ENCODE peak calls at places on chromosomes 16 and 17, in five cellular contexts. F is neural progenitor cell, W is tibial nerve, N is HAP-1, H is heart right ventricle. L is an unnamed sample. For H3K36me3 and H3K27me3, the result is how much of the 10 kb centered on the place peaks cover.

GRCh38 chr17:46191332-46192210 is 1.7 kb downstream of the KANSL1 start:
- DNase-seq in F (peak), W (peak), N (peak), H (no peak), L (peak)

GRCh38 chr16:6081320-6081976 is 983.9 kb upstream of the EEF2KMT start:
- DNase-seq in F (peak), W (no peak), N (no peak), H (no peak), L (peak)

GRCh38 chr17:51860934-51861561 is 297.5 kb downstream of the CA10 start:
- DNase-seq in F (peak), W (no peak), N (peak), H (no peak), L (peak)

GRCh38 chr16:57651344-57652333 is 16.5 kb upstream of the ADGRG3 start:
- DNase-seq in F (no peak), W (no peak), N (no peak), H (no peak), L (no peak)

GRCh38 chr17:41519501-41520224 is 973 bp upstream of the KRT15 start:
- DNase-seq in F (no peak), W (no peak), N (no peak), H (no peak), L (no peak)

GRCh38 chr17:32755045-32755805 is 121.7 kb downstream of the MYO1D start:
- DNase-seq in F (peak), W (no peak), N (peak), H (no peak), L (peak)

GRCh38 chr17:50956750-50957523 is 90.8 kb upstream of the TOB1 start:
- DNase-seq in F (peak), W (peak), N (peak), H (peak), L (peak)

GRCh38 chr17:28944862-28945741 is 6.2 kb downstream of the PHF12 start:
- DNase-seq in F (no peak), W (no peak), N (no peak), H (no peak), L (no peak)

GRCh38 chr17:4541041-4541327 is 14.2 kb downstream of the MYBBP1A start:
- DNase-seq in F (no peak), W (no peak), N (no peak), H (no peak), L (no peak)

GRCh38 chr16:55082594-55082982 is 151.9 kb downstream of the IRX5 start:
- DNase-seq in F (no peak), W (no peak), N (no peak), H (no peak), L (no peak)

GRCh38 chr16:86316967-86317616 is 193.2 kb upstream of the FOXF1 start:
- DNase-seq in F (no peak), W (no peak), N (no peak), H (no peak), L (no peak)

GRCh38 chr16:86313631-86314030 is 196.7 kb upstream of the FOXF1 start:
- DNase-seq in F (no peak), W (no peak), N (no peak), H (no peak), L (no peak)

GRCh38 chr16:86317617-86318021 is 192.7 kb upstream of the FOXF1 start:
- DNase-seq in F (no peak), W (no peak), N (no peak), H (no peak), L (no peak)

GRCh38 chr16:86318119-86318518 is 192.2 kb upstream of the FOXF1 start:
- DNase-seq in F (no peak), W (no peak), N (no peak), H (no peak), L (no peak)

GRCh38 chr16:86314402-86315025 is 195.8 kb upstream of the FOXF1 start:
- DNase-seq in F (no peak), W (no peak), N (no peak), H (no peak), L (no peak)
- H3K36me3 ChIP-seq in F (under half), W (under half), N (under half), H (under half), L (under half)

DNA sequence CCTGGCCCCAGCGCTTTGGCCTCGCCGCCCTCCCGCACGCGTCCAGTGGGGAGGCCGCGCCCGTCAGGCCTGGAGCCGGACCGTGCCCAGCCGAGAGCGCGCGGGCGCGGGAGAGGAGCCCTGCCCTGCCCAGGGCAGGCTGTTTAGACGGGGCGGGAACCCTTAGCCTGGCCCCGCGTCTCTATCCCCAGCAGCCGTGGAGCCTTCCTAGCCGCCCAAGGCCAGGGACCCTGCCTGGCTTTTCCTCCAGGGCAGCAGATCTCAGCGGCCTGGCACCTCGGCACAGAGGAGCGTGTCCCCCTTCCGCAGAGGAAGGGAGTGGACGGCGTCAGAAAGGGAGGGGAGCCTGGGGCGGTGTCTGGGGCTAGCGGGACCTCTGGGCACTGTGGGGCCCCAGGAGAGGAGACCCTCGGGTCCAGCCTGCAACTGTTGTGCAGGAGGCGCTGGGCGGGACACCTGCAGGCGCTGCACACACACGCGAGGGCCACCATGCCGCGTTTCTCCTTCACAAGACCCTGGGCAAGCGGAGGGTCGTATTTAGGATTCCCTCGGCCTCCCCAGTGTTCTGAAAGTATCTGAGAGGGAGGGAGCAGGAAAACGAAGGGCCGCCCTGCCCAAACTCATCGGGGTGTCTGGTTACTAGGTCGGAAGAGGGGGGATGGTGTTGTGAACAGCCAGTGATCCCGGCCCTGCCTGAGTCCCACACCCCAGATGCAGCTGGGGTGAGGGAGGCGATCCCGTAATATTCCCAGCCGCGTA is 2.3 kb upstream of the NPTX1 start:
- DNase-seq in F (peak), W (no peak), N (no peak), H (no peak), L (peak)
- H3K4me3 ChIP-seq in F (peak), W (no peak), N (no peak), H (peak), L (peak)

GRCh38 chr16:2954228-2954627 is 9.8 kb upstream of the KREMEN2 start:
- DNase-seq in F (no peak), W (no peak), N (no peak), H (no peak), L (no peak)
- H3K27me3 ChIP-seq in F (under half), W (under half), N (under half), H (under half), L (under half)

DNA sequence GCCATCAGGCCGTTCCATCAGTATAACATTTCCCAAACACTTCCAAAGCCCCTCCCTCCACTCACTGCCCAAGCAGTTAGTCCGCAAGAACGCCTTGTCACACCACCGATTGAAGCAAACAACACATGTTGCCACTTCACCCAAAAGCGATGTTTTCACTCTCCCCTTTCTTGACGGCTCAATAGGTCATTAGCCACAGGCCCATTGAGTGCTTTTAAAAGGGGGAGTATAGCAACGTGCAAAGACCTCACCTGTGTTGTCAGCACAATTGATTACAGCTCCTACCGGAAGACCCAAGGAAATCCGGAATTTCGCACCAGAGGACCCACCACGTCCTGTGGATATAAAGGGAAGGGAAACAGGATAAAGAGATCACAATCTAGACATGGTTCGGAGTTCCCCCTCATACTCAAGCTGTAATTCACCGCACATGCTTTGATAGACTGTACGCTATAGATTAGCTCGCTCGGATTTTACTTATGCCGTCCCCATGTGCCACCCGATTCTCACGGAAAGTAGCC is 690 bp downstream of the RPL23 start:
- DNase-seq in F (no peak), W (no peak), N (no peak), H (no peak), L (no peak)
- H3K36me3 ChIP-seq in F (under half), W (under half), N (half or more), H (under half), L (under half)